ENCODE peak calls at places on chromosome 15, in ten cellular contexts. One of them, this sample, is unnamed. For H3K36me3, the result is how much of the 10 kb centered on the place peaks cover.

GRCh38 chr15:65096481-65097385 is 18.3 kb downstream of the UBAP1L start:
- DNase-seq in ovary: no peak
- DNase-seq in heart left ventricle: no peak
- DNase-seq in body of pancreas: no peak
- DNase-seq in right lobe of liver: no peak
- DNase-seq in breast epithelium: no peak
- DNase-seq in K562: no peak
- DNase-seq in tibial nerve: no peak
- DNase-seq in H1: no peak
- DNase-seq in Peyer's patch: no peak
- DNase-seq in this sample: no peak

GRCh38 chr15:88391006-88391405 is 76.2 kb downstream of the MRPL46 start:
- DNase-seq in ovary: no peak
- DNase-seq in heart left ventricle: no peak
- DNase-seq in body of pancreas: no peak
- DNase-seq in right lobe of liver: no peak
- DNase-seq in breast epithelium: no peak
- DNase-seq in K562: no peak
- DNase-seq in tibial nerve: no peak
- DNase-seq in H1: no peak
- DNase-seq in Peyer's patch: no peak
- DNase-seq in this sample: no peak

GRCh38 chr15:55884223-55884622 is 109.2 kb downstream of the NEDD4 start:
- DNase-seq in ovary: no peak
- DNase-seq in heart left ventricle: no peak
- DNase-seq in body of pancreas: no peak
- DNase-seq in right lobe of liver: no peak
- DNase-seq in breast epithelium: no peak
- DNase-seq in K562: no peak
- DNase-seq in tibial nerve: no peak
- DNase-seq in H1: no peak
- DNase-seq in Peyer's patch: no peak
- DNase-seq in this sample: no peak

GRCh38 chr15:62133141-62133540 is 31.9 kb downstream of the C2CD4B start:
- DNase-seq in ovary: no peak
- DNase-seq in heart left ventricle: no peak
- DNase-seq in body of pancreas: no peak
- DNase-seq in right lobe of liver: no peak
- DNase-seq in breast epithelium: no peak
- DNase-seq in K562: no peak
- DNase-seq in tibial nerve: no peak
- DNase-seq in H1: no peak
- DNase-seq in Peyer's patch: no peak
- DNase-seq in this sample: no peak

GRCh38 chr15:29821416-29822099 is 710 bp downstream of the TJP1 start:
- DNase-seq in ovary: peak
- DNase-seq in heart left ventricle: peak
- DNase-seq in body of pancreas: peak
- DNase-seq in right lobe of liver: peak
- DNase-seq in breast epithelium: peak
- DNase-seq in K562: peak
- DNase-seq in tibial nerve: peak
- DNase-seq in H1: no peak
- DNase-seq in Peyer's patch: no peak
- DNase-seq in this sample: peak

GRCh38 chr15:65676123-65676522 is 54.4 kb downstream of the SLC24A1 start:
- DNase-seq in ovary: no peak
- DNase-seq in heart left ventricle: no peak
- DNase-seq in body of pancreas: no peak
- DNase-seq in right lobe of liver: no peak
- DNase-seq in breast epithelium: no peak
- DNase-seq in K562: no peak
- DNase-seq in tibial nerve: no peak
- DNase-seq in H1: no peak
- DNase-seq in Peyer's patch: no peak
- DNase-seq in this sample: no peak

GRCh38 chr15:26550880-26551279 is 222.0 kb downstream of the GABRB3 start:
- DNase-seq in ovary: no peak
- DNase-seq in heart left ventricle: no peak
- DNase-seq in body of pancreas: no peak
- DNase-seq in right lobe of liver: no peak
- DNase-seq in breast epithelium: no peak
- DNase-seq in K562: no peak
- DNase-seq in tibial nerve: no peak
- DNase-seq in H1: no peak
- DNase-seq in Peyer's patch: no peak
- DNase-seq in this sample: no peak

GRCh38 chr15:68366314-68366713 is 65.6 kb downstream of the ITGA11 start:
- DNase-seq in ovary: no peak
- DNase-seq in heart left ventricle: no peak
- DNase-seq in body of pancreas: no peak
- DNase-seq in right lobe of liver: no peak
- DNase-seq in breast epithelium: no peak
- DNase-seq in K562: no peak
- DNase-seq in tibial nerve: no peak
- DNase-seq in H1: no peak
- DNase-seq in Peyer's patch: no peak
- DNase-seq in this sample: no peak

DNA sequence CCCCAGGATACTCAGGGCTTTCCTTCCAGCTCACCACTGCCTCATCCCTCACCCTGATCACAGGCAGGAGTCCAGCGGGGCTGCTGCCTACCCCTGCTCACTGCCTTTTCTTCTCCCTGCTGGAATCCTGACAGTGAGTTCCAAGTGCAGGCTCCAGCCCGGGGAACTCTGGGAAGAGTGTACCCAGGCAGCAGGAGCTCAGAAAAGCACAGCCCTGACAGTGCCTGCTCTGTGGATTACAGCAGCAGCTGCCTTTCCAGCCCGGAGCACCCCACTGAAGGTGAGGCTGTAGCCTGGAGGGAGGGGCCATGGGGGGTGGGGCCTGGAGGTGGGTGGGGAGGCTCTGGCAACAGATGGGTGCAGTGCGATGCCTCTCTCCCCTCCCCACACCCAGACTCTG is 6.1 kb upstream of the JMJD7 start:
- DNase-seq in ovary: no peak
- DNase-seq in heart left ventricle: no peak
- DNase-seq in body of pancreas: no peak
- DNase-seq in right lobe of liver: no peak
- DNase-seq in breast epithelium: no peak
- DNase-seq in K562: no peak
- DNase-seq in tibial nerve: no peak
- DNase-seq in H1: no peak
- DNase-seq in Peyer's patch: no peak
- DNase-seq in this sample: no peak
- H3K36me3 ChIP-seq in ovary: under half
- H3K36me3 ChIP-seq in heart left ventricle: half or more
- H3K36me3 ChIP-seq in body of pancreas: under half
- H3K36me3 ChIP-seq in right lobe of liver: under half
- H3K36me3 ChIP-seq in breast epithelium: under half
- H3K36me3 ChIP-seq in K562: under half
- H3K36me3 ChIP-seq in tibial nerve: half or more
- H3K36me3 ChIP-seq in H1: under half
- H3K36me3 ChIP-seq in Peyer's patch: under half
- H3K36me3 ChIP-seq in this sample: half or more

DNA sequence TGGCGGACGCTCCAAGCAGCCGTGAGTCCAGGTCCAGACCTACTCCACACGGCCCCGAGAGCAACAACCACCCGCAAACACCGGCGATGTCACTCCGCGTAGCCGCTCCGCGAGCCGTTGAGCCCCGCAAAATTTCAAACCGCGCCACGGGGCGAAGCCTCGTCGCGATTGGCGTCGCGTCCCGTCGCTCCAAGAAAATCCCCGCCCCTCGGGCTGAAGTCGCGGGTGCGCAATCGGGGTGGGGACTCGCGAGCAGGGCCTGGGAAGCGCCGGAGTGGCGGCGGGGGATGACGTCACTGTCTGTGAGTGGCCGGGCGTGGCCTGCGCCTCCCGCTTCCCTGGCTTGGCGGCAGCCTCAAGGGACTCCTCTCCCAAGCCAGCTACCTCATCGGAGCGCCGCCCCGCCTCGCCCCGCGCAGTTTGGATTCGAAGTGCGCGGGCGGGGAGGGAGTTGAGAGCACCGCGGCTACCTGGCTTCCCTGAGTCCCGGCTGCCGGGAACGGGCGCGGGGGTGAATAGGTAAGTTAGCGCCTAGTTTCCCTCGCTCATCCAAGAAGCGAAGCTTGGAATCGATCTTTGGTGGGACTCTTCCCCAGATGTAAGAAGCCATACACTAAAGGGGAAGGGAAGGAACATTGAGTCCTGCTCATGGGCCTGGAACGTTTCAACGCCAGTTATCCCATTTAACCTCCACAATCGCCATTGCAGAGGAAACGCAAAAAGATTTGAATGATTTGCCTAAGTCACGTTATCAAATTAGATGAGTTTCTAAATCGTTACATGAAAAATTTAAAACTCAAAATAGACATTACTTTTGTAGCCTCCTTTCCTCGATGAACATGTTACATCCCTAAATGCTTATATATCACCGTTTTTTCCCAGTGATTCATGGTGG is at the start of gene PRC1:
- DNase-seq in ovary: peak
- DNase-seq in heart left ventricle: peak
- DNase-seq in body of pancreas: peak
- DNase-seq in right lobe of liver: peak
- DNase-seq in breast epithelium: peak
- DNase-seq in K562: peak
- DNase-seq in tibial nerve: peak
- DNase-seq in H1: peak
- DNase-seq in Peyer's patch: peak
- DNase-seq in this sample: peak
- TF ChIP-seq POLR2A in ovary: peak
- TF ChIP-seq POLR2A in heart left ventricle: peak
- TF ChIP-seq POLR2A in body of pancreas: peak
- TF ChIP-seq POLR2A in right lobe of liver: peak
- TF ChIP-seq POLR2A in breast epithelium: peak
- TF ChIP-seq POLR2A in K562: peak
- TF ChIP-seq POLR2A in tibial nerve: peak
- TF ChIP-seq POLR2A in H1: peak
- TF ChIP-seq POLR2A in Peyer's patch: peak
- TF ChIP-seq POLR2A in this sample: peak

GRCh38 chr15:40091861-40092415 is 16.7 kb downstream of the BMF start:
- DNase-seq in ovary: no peak
- DNase-seq in heart left ventricle: no peak
- DNase-seq in body of pancreas: no peak
- DNase-seq in right lobe of liver: no peak
- DNase-seq in breast epithelium: no peak
- DNase-seq in K562: no peak
- DNase-seq in tibial nerve: no peak
- DNase-seq in H1: no peak
- DNase-seq in Peyer's patch: no peak
- DNase-seq in this sample: no peak

GRCh38 chr15:40087991-40088928 is 20.4 kb downstream of the BMF start:
- DNase-seq in ovary: peak
- DNase-seq in heart left ventricle: no peak
- DNase-seq in body of pancreas: peak
- DNase-seq in right lobe of liver: peak
- DNase-seq in breast epithelium: no peak
- DNase-seq in K562: no peak
- DNase-seq in tibial nerve: peak
- DNase-seq in H1: no peak
- DNase-seq in Peyer's patch: no peak
- DNase-seq in this sample: no peak

GRCh38 chr15:40087095-40087805 is 21.4 kb downstream of the BMF start:
- DNase-seq in ovary: no peak
- DNase-seq in heart left ventricle: no peak
- DNase-seq in body of pancreas: no peak
- DNase-seq in right lobe of liver: no peak
- DNase-seq in breast epithelium: no peak
- DNase-seq in K562: no peak
- DNase-seq in tibial nerve: no peak
- DNase-seq in H1: no peak
- DNase-seq in Peyer's patch: no peak
- DNase-seq in this sample: no peak

GRCh38 chr15:40090774-40091455 is 17.8 kb downstream of the BMF start:
- DNase-seq in ovary: no peak
- DNase-seq in heart left ventricle: no peak
- DNase-seq in body of pancreas: no peak
- DNase-seq in right lobe of liver: no peak
- DNase-seq in breast epithelium: no peak
- DNase-seq in K562: no peak
- DNase-seq in tibial nerve: no peak
- DNase-seq in H1: no peak
- DNase-seq in Peyer's patch: no peak
- DNase-seq in this sample: no peak

DNA sequence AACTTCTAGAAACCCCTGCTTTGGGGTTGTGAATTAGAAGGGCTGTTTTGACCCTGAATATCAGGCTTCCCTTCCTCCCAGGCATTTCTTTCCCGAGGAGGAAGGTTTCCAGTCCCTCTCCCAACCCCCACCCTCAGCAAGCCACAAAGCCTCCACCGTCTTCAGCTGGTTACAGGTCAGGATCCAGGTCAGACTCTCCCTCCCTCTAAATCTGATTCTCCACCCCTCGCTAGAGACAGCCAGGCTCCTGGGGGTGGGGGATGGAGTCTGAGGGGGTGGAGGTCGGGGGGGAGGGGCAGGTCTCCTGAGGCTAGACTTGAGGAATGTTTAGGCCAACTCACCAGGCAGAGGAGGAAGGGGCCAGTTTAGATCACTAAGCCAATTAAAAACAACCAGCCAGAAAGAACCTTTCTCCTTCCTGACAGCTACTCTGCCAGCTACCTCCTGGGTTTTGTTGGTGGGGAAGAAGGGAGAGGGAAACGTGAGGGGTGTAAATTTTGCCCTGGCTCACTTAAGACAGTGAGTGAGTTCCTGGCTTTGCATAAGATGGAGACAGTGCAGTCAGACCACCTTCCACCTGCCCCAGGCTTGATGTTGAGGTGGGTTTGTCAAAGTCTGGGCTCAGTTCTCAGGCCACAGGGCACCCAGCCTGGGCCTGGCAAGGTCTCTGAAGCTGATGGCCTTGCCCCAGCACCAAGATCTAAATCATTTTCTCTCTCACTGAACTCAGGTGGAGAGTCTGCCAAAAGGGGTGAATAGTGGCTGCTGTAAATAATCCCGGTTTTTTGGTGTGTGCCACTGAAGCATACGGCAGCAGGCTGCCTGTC is 19.5 kb downstream of the BMF start:
- DNase-seq in ovary: no peak
- DNase-seq in heart left ventricle: no peak
- DNase-seq in body of pancreas: no peak
- DNase-seq in right lobe of liver: no peak
- DNase-seq in breast epithelium: no peak
- DNase-seq in K562: peak
- DNase-seq in tibial nerve: no peak
- DNase-seq in H1: no peak
- DNase-seq in Peyer's patch: no peak
- DNase-seq in this sample: no peak
- H3K27ac ChIP-seq in ovary: peak
- H3K27ac ChIP-seq in heart left ventricle: no peak
- H3K27ac ChIP-seq in body of pancreas: peak
- H3K27ac ChIP-seq in right lobe of liver: no peak
- H3K27ac ChIP-seq in breast epithelium: peak
- H3K27ac ChIP-seq in K562: no peak
- H3K27ac ChIP-seq in tibial nerve: peak
- H3K27ac ChIP-seq in H1: peak
- H3K27ac ChIP-seq in Peyer's patch: no peak
- H3K27ac ChIP-seq in this sample: peak

DNA sequence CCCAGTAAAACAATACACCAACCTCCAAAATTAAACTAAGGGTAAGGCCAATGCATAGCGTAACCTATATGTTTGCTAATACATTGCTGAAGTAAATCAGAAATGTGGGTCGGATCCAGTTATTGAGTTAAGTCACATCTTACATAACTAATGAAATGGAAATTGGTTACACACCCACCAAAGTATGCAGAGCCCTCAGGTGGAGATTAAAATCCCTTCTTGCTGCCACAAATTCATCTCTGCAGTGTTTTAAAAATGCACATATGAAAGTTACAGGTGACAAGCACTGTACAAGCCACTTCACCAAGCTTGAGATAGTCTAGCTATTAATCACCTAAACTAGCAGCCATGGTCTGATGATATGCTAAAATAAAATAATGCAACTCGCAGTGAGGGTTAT is 130.6 kb downstream of the AQP9 start:
- DNase-seq in ovary: no peak
- DNase-seq in heart left ventricle: no peak
- DNase-seq in body of pancreas: no peak
- DNase-seq in right lobe of liver: no peak
- DNase-seq in breast epithelium: no peak
- DNase-seq in K562: no peak
- DNase-seq in tibial nerve: no peak
- DNase-seq in H1: no peak
- DNase-seq in Peyer's patch: no peak
- DNase-seq in this sample: no peak
- H3K36me3 ChIP-seq in ovary: under half
- H3K36me3 ChIP-seq in heart left ventricle: under half
- H3K36me3 ChIP-seq in body of pancreas: under half
- H3K36me3 ChIP-seq in right lobe of liver: under half
- H3K36me3 ChIP-seq in breast epithelium: under half
- H3K36me3 ChIP-seq in K562: under half
- H3K36me3 ChIP-seq in tibial nerve: under half
- H3K36me3 ChIP-seq in H1: under half
- H3K36me3 ChIP-seq in Peyer's patch: under half
- H3K36me3 ChIP-seq in this sample: under half

This sample was measured in stomach.